ENCODE peak calls at places on chromosomes 7 and 10, in eight cellular contexts. One of them, this sample, is unnamed.

GRCh38 chr7:1809601-1810258 is 139.7 kb downstream of the ELFN1 start:
- DNase-seq in A549: no peak
- DNase-seq in HepG2: no peak
- DNase-seq in endothelial cell of umbilical vein: no peak
- DNase-seq in HCT116: no peak
- DNase-seq in K562: no peak
- DNase-seq in H1: no peak
- DNase-seq in GM12878: no peak
- DNase-seq in this sample: no peak

GRCh38 chr7:81618400-81619014 is 151.3 kb downstream of the HGF start:
- DNase-seq in A549: peak; percentile 27
- DNase-seq in HepG2: peak; percentile 11
- DNase-seq in endothelial cell of umbilical vein: peak; percentile 86
- DNase-seq in HCT116: peak; percentile 80
- DNase-seq in K562: no peak
- DNase-seq in H1: no peak
- DNase-seq in GM12878: no peak
- DNase-seq in this sample: peak; percentile 41

GRCh38 chr7:16712916-16713315 is 40.6 kb upstream of the TSPAN13 start:
- DNase-seq in A549: no peak
- DNase-seq in HepG2: no peak
- DNase-seq in endothelial cell of umbilical vein: no peak
- DNase-seq in HCT116: no peak
- DNase-seq in K562: no peak
- DNase-seq in H1: no peak
- DNase-seq in GM12878: no peak
- DNase-seq in this sample: no peak

GRCh38 chr7:137025469-137026175 is 157.2 kb downstream of the CHRM2 start:
- DNase-seq in A549: no peak
- DNase-seq in HepG2: no peak
- DNase-seq in endothelial cell of umbilical vein: no peak
- DNase-seq in HCT116: no peak
- DNase-seq in K562: no peak
- DNase-seq in H1: no peak
- DNase-seq in GM12878: no peak
- DNase-seq in this sample: no peak

GRCh38 chr7:591856-592628 is 72.4 kb upstream of the PDGFA start:
- DNase-seq in A549: no peak
- DNase-seq in HepG2: no peak
- DNase-seq in endothelial cell of umbilical vein: no peak
- DNase-seq in HCT116: no peak
- DNase-seq in K562: peak; percentile 61
- DNase-seq in H1: no peak
- DNase-seq in GM12878: no peak
- DNase-seq in this sample: no peak

GRCh38 chr10:50497758-50498157 is 126.0 kb downstream of the SGMS1 start:
- DNase-seq in A549: no peak
- DNase-seq in HepG2: peak; percentile 21
- DNase-seq in endothelial cell of umbilical vein: no peak
- DNase-seq in HCT116: no peak
- DNase-seq in K562: peak; percentile 23
- DNase-seq in H1: no peak
- DNase-seq in GM12878: peak; percentile 83
- DNase-seq in this sample: no peak

GRCh38 chr10:119412244-119412750 is 130.2 kb downstream of the RGS10 start:
- DNase-seq in A549: no peak
- DNase-seq in HepG2: no peak
- DNase-seq in endothelial cell of umbilical vein: peak; percentile 50
- DNase-seq in HCT116: no peak
- DNase-seq in K562: no peak
- DNase-seq in H1: no peak
- DNase-seq in GM12878: no peak
- DNase-seq in this sample: no peak

GRCh38 chr10:67257427-67258144 is 331.8 kb downstream of the LRRTM3 start:
- DNase-seq in A549: no peak
- DNase-seq in HepG2: no peak
- DNase-seq in endothelial cell of umbilical vein: no peak
- DNase-seq in HCT116: no peak
- DNase-seq in K562: no peak
- DNase-seq in H1: no peak
- DNase-seq in GM12878: no peak
- DNase-seq in this sample: no peak

GRCh38 chr7:81470084-81470723 is 299.6 kb downstream of the HGF start:
- DNase-seq in A549: peak; percentile 52
- DNase-seq in HepG2: peak; percentile 42
- DNase-seq in endothelial cell of umbilical vein: peak; percentile 54
- DNase-seq in HCT116: peak; percentile 73
- DNase-seq in K562: peak; percentile 14
- DNase-seq in H1: peak; percentile 69
- DNase-seq in GM12878: no peak
- DNase-seq in this sample: peak; percentile 71

GRCh38 chr10:123141791-123142700 is 5.9 kb upstream of the HMX2 start:
- DNase-seq in A549: no peak
- DNase-seq in HepG2: no peak
- DNase-seq in endothelial cell of umbilical vein: no peak
- DNase-seq in HCT116: no peak
- DNase-seq in K562: no peak
- DNase-seq in H1: no peak
- DNase-seq in GM12878: no peak
- DNase-seq in this sample: no peak
- TF ChIP-seq POLR2A in A549: no peak
- TF ChIP-seq POLR2A in HepG2: no peak
- TF ChIP-seq POLR2A in endothelial cell of umbilical vein: no peak
- TF ChIP-seq POLR2A in HCT116: no peak
- TF ChIP-seq POLR2A in K562: peak; percentile 57
- TF ChIP-seq POLR2A in H1: no peak
- TF ChIP-seq POLR2A in GM12878: peak; percentile 55
- TF ChIP-seq POLR2A in this sample: no peak

DNA sequence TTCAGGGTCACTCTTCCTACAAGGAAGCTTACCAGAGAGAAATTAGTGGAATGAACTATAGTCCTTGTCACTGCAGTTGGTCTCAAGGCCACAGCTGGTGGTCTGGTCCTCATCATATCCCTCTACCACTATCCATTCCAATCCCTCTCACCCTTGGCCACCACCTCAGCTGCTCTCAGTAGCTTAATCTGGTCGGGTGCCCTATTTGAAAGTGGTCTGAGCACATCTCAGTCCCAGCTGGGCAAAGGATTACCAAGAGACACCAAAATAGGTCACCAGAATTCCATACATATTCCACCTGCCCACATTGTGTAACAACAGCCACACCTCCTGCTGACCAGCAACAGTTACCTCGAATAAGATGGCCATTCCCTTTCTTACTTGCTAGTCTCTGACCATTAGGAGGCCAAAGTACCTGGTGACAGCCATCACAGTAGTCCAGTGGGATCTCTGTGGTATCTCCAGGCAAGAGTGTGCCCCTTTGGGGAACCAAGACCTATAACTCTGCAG is 3.3 kb upstream of the ZC3HAV1 start:
- DNase-seq in A549: no peak
- DNase-seq in HepG2: no peak
- DNase-seq in endothelial cell of umbilical vein: no peak
- DNase-seq in HCT116: no peak
- DNase-seq in K562: no peak
- DNase-seq in H1: no peak
- DNase-seq in GM12878: no peak
- DNase-seq in this sample: no peak
- TF ChIP-seq MAX in A549: no peak
- TF ChIP-seq MAX in HepG2: no peak
- TF ChIP-seq MAX in endothelial cell of umbilical vein: no peak
- TF ChIP-seq MAX in HCT116: no peak
- TF ChIP-seq MAX in K562: no peak
- TF ChIP-seq MAX in H1: no peak
- TF ChIP-seq MAX in GM12878: no peak
- TF ChIP-seq MAX in this sample: no peak

GRCh38 chr10:27241640-27242472 is 1.3 kb upstream of the ACBD5 start:
- DNase-seq in A549: peak; percentile 64
- DNase-seq in HepG2: peak; percentile 89
- DNase-seq in endothelial cell of umbilical vein: peak; percentile 95
- DNase-seq in HCT116: peak; percentile 87
- DNase-seq in K562: peak; percentile 86
- DNase-seq in H1: peak; percentile 88
- DNase-seq in GM12878: peak; percentile 80
- DNase-seq in this sample: peak; percentile 94

GRCh38 chr10:27242473-27242950 is 1.9 kb upstream of the ACBD5 start:
- DNase-seq in A549: no peak
- DNase-seq in HepG2: no peak
- DNase-seq in endothelial cell of umbilical vein: no peak
- DNase-seq in HCT116: no peak
- DNase-seq in K562: no peak
- DNase-seq in H1: no peak
- DNase-seq in GM12878: no peak
- DNase-seq in this sample: no peak

GRCh38 chr10:27240891-27241639 is 468 bp upstream of the ACBD5 start:
- DNase-seq in A549: no peak
- DNase-seq in HepG2: no peak
- DNase-seq in endothelial cell of umbilical vein: peak; percentile 38
- DNase-seq in HCT116: no peak
- DNase-seq in K562: peak; percentile 18
- DNase-seq in H1: peak; percentile 70
- DNase-seq in GM12878: no peak
- DNase-seq in this sample: peak; percentile 70

GRCh38 chr10:27244976-27245375 is 4.4 kb upstream of the ACBD5 start:
- DNase-seq in A549: no peak
- DNase-seq in HepG2: no peak
- DNase-seq in endothelial cell of umbilical vein: no peak
- DNase-seq in HCT116: no peak
- DNase-seq in K562: no peak
- DNase-seq in H1: no peak
- DNase-seq in GM12878: no peak
- DNase-seq in this sample: no peak

GRCh38 chr10:27242951-27243551 is 2.5 kb upstream of the ACBD5 start:
- DNase-seq in A549: peak; percentile 30
- DNase-seq in HepG2: peak; percentile 61
- DNase-seq in endothelial cell of umbilical vein: peak; percentile 86
- DNase-seq in HCT116: peak; percentile 65
- DNase-seq in K562: peak; percentile 25
- DNase-seq in H1: no peak
- DNase-seq in GM12878: peak; percentile 70
- DNase-seq in this sample: peak; percentile 64
- TF ChIP-seq POLR2A in A549: peak; percentile 46
- TF ChIP-seq POLR2A in HepG2: peak; percentile 77
- TF ChIP-seq POLR2A in endothelial cell of umbilical vein: peak; percentile 90
- TF ChIP-seq POLR2A in HCT116: peak; percentile 66
- TF ChIP-seq POLR2A in K562: peak; percentile 40
- TF ChIP-seq POLR2A in H1: peak; percentile 15
- TF ChIP-seq POLR2A in GM12878: peak; percentile 83
- TF ChIP-seq POLR2A in this sample: peak; percentile 30

GRCh38 chr10:12406764-12407400 is 57.5 kb downstream of the CAMK1D start:
- DNase-seq in A549: no peak
- DNase-seq in HepG2: no peak
- DNase-seq in endothelial cell of umbilical vein: no peak
- DNase-seq in HCT116: no peak
- DNase-seq in K562: no peak
- DNase-seq in H1: no peak
- DNase-seq in GM12878: no peak
- DNase-seq in this sample: peak; percentile 4
- TF ChIP-seq MAX in A549: no peak
- TF ChIP-seq MAX in HepG2: no peak
- TF ChIP-seq MAX in endothelial cell of umbilical vein: no peak
- TF ChIP-seq MAX in HCT116: no peak
- TF ChIP-seq MAX in K562: no peak
- TF ChIP-seq MAX in H1: no peak
- TF ChIP-seq MAX in GM12878: no peak
- TF ChIP-seq MAX in this sample: no peak

GRCh38 chr10:93481931-93482834 is at the start of gene MYOF:
- DNase-seq in A549: peak; percentile 87
- DNase-seq in HepG2: peak; percentile 59
- DNase-seq in endothelial cell of umbilical vein: peak; percentile 89
- DNase-seq in HCT116: peak; percentile 78
- DNase-seq in K562: peak; percentile 61
- DNase-seq in H1: peak; percentile 59
- DNase-seq in GM12878: peak; percentile 50
- DNase-seq in this sample: peak; percentile 88
- TF ChIP-seq POLR2A in A549: peak; percentile 68
- TF ChIP-seq POLR2A in HepG2: no peak
- TF ChIP-seq POLR2A in endothelial cell of umbilical vein: peak; percentile 76
- TF ChIP-seq POLR2A in HCT116: peak; percentile 18
- TF ChIP-seq POLR2A in K562: no peak
- TF ChIP-seq POLR2A in H1: no peak
- TF ChIP-seq POLR2A in GM12878: no peak
- TF ChIP-seq POLR2A in this sample: no peak

DNA sequence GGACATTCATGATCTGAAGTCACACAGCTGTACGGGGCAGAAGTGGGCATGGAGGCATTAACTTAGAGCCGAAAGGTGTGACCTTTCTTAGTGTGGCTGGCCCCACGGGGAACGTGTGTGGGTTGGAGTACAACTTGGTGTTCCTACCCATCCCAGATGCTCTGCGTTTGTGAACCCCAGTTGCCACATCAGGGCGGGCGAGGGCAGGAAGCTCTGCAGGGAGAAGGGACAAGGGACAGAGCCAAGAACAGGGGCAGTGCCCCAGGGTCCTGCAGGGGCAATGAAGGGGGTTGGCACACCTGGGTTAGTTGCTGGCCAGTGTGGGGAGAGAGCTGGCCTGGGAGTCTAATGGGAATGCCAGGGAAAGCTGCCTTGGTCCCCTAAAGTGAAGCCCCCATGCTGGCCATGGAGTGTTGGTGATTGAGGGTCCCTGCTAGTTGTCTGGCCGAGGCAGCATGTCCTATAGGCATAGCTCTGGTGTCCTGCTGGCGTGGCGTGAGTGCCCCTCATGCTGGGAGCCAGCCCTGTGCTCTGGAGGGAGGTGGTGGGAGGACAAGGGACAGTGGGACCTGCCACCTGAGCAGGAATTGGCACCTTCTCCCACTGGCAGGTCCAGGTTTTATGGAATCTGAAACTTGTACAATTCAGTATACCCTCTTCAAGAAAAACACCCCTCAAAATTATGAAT is 18.9 kb downstream of the HTRA1 start:
- DNase-seq in A549: no peak
- DNase-seq in HepG2: no peak
- DNase-seq in endothelial cell of umbilical vein: no peak
- DNase-seq in HCT116: no peak
- DNase-seq in K562: no peak
- DNase-seq in H1: no peak
- DNase-seq in GM12878: no peak
- DNase-seq in this sample: no peak
- TF ChIP-seq MAX in A549: no peak
- TF ChIP-seq MAX in HepG2: no peak
- TF ChIP-seq MAX in endothelial cell of umbilical vein: no peak
- TF ChIP-seq MAX in HCT116: no peak
- TF ChIP-seq MAX in K562: no peak
- TF ChIP-seq MAX in H1: no peak
- TF ChIP-seq MAX in GM12878: no peak
- TF ChIP-seq MAX in this sample: no peak

DNA sequence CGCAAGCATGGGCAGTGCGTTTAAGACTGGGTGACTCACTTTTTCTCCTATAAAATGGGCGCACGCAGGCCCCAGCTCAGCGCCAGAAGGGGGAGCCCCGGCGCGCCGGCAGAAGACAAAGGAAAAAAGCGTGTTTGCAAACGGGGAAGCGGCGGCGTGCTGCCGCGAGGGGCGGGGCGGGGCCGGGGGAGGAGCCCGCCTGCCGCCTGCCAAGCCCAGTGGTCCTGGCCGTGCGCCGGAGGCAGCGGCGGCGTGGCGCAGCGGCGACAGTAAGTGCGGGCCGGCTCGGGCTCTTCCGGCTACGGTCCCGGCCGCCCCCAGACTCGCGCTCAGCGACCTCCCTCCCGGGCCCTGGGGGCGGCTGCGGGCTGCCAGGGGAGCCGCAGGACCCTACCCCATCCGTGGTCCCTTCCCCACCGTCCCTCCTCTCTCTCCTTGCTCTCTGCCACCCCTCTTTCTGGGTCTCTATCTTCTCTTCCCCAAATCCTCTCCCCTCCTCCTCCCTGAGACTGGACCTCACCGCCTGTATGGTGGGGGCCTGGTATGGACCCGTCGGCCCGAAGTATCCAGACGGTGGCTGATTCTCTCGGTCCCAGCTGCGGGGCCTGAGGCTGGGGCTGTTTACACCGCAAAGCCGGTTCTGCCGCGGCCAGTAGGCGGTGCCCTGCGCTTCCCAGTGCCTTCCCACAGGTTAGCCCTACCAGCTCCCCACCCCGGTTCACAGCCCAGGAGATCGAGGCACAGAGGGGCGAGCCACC is at the start of gene SLC29A3:
- DNase-seq in A549: peak; percentile 79
- DNase-seq in HepG2: peak; percentile 71
- DNase-seq in endothelial cell of umbilical vein: peak; percentile 83
- DNase-seq in HCT116: peak; percentile 59
- DNase-seq in K562: peak; percentile 92
- DNase-seq in H1: peak; percentile 87
- DNase-seq in GM12878: no peak
- DNase-seq in this sample: peak; percentile 93
- TF ChIP-seq POLR2A in A549: peak; percentile 73
- TF ChIP-seq POLR2A in HepG2: peak; percentile 74
- TF ChIP-seq POLR2A in endothelial cell of umbilical vein: peak; percentile 68
- TF ChIP-seq POLR2A in HCT116: peak; percentile 61
- TF ChIP-seq POLR2A in K562: peak; percentile 80
- TF ChIP-seq POLR2A in H1: peak; percentile 74
- TF ChIP-seq POLR2A in GM12878: peak; percentile 82
- TF ChIP-seq POLR2A in this sample: peak; percentile 65